ENCODE peak calls at places on chromosomes 6 and 20, in eight cellular contexts. One of them, this sample, is unnamed.

GRCh38 chr20:57090590-57091560 is 175.6 kb downstream of the BMP7 start:
- DNase-seq in activated CD4-positive, alpha-beta T cell treated with anti-CD3 and anti-CD28 coated beads, Interleukin-2, amount 50 U/mL, for 24 hours: no peak
- DNase-seq in cardiac septum: no peak
- DNase-seq in left ventricle myocardium inferior: no peak
- DNase-seq in Daoy: no peak
- DNase-seq in CD8-positive, alpha-beta T cell: no peak
- DNase-seq in cardiac fibroblast: no peak
- DNase-seq in SJSA1: no peak
- DNase-seq in this sample: no peak

GRCh38 chr20:1392693-1393506 is at the start of gene FKBP1A:
- DNase-seq in activated CD4-positive, alpha-beta T cell treated with anti-CD3 and anti-CD28 coated beads, Interleukin-2, amount 50 U/mL, for 24 hours: peak; percentile 82
- DNase-seq in cardiac septum: peak; percentile 94
- DNase-seq in left ventricle myocardium inferior: peak; percentile 91
- DNase-seq in Daoy: peak; percentile 93
- DNase-seq in CD8-positive, alpha-beta T cell: peak; percentile 92
- DNase-seq in cardiac fibroblast: peak; percentile 94
- DNase-seq in SJSA1: peak; percentile 91
- DNase-seq in this sample: peak; percentile 93

GRCh38 chr20:57693002-57693582 is 16.7 kb downstream of the PMEPA1 start:
- DNase-seq in activated CD4-positive, alpha-beta T cell treated with anti-CD3 and anti-CD28 coated beads, Interleukin-2, amount 50 U/mL, for 24 hours: no peak
- DNase-seq in cardiac septum: no peak
- DNase-seq in left ventricle myocardium inferior: no peak
- DNase-seq in Daoy: peak; percentile 91
- DNase-seq in CD8-positive, alpha-beta T cell: no peak
- DNase-seq in cardiac fibroblast: no peak
- DNase-seq in SJSA1: no peak
- DNase-seq in this sample: peak; percentile 99

GRCh38 chr6:107128577-107128976 is 13.3 kb upstream of the BEND3 start:
- DNase-seq in activated CD4-positive, alpha-beta T cell treated with anti-CD3 and anti-CD28 coated beads, Interleukin-2, amount 50 U/mL, for 24 hours: no peak
- DNase-seq in cardiac septum: no peak
- DNase-seq in left ventricle myocardium inferior: no peak
- DNase-seq in Daoy: no peak
- DNase-seq in CD8-positive, alpha-beta T cell: no peak
- DNase-seq in cardiac fibroblast: peak; percentile 20
- DNase-seq in SJSA1: no peak
- DNase-seq in this sample: no peak

GRCh38 chr6:29647927-29648642 is 8.8 kb upstream of the MOG start:
- DNase-seq in activated CD4-positive, alpha-beta T cell treated with anti-CD3 and anti-CD28 coated beads, Interleukin-2, amount 50 U/mL, for 24 hours: no peak
- DNase-seq in cardiac septum: no peak
- DNase-seq in left ventricle myocardium inferior: no peak
- DNase-seq in Daoy: no peak
- DNase-seq in CD8-positive, alpha-beta T cell: no peak
- DNase-seq in cardiac fibroblast: peak; percentile 59
- DNase-seq in SJSA1: no peak
- DNase-seq in this sample: no peak

GRCh38 chr6:26251354-26252081 is 113.5 kb upstream of the BTN3A2 start:
- DNase-seq in activated CD4-positive, alpha-beta T cell treated with anti-CD3 and anti-CD28 coated beads, Interleukin-2, amount 50 U/mL, for 24 hours: peak; percentile 46
- DNase-seq in cardiac septum: peak; percentile 77
- DNase-seq in left ventricle myocardium inferior: peak; percentile 17
- DNase-seq in Daoy: peak; percentile 40
- DNase-seq in CD8-positive, alpha-beta T cell: peak; percentile 49
- DNase-seq in cardiac fibroblast: peak; percentile 95
- DNase-seq in SJSA1: peak; percentile 77
- DNase-seq in this sample: peak; percentile 91

GRCh38 chr6:135722182-135722581 is 129.3 kb upstream of the PDE7B start:
- DNase-seq in activated CD4-positive, alpha-beta T cell treated with anti-CD3 and anti-CD28 coated beads, Interleukin-2, amount 50 U/mL, for 24 hours: no peak
- DNase-seq in cardiac septum: no peak
- DNase-seq in left ventricle myocardium inferior: no peak
- DNase-seq in Daoy: no peak
- DNase-seq in CD8-positive, alpha-beta T cell: no peak
- DNase-seq in cardiac fibroblast: no peak
- DNase-seq in SJSA1: no peak
- DNase-seq in this sample: no peak

GRCh38 chr6:32944265-32944664 is 3.4 kb upstream of the HLA-DMB start:
- DNase-seq in activated CD4-positive, alpha-beta T cell treated with anti-CD3 and anti-CD28 coated beads, Interleukin-2, amount 50 U/mL, for 24 hours: no peak
- DNase-seq in cardiac septum: no peak
- DNase-seq in left ventricle myocardium inferior: no peak
- DNase-seq in Daoy: no peak
- DNase-seq in CD8-positive, alpha-beta T cell: peak; percentile 33
- DNase-seq in cardiac fibroblast: no peak
- DNase-seq in SJSA1: no peak
- DNase-seq in this sample: no peak

GRCh38 chr6:166957087-166957804 is 896 bp upstream of the RNASET2 start:
- DNase-seq in activated CD4-positive, alpha-beta T cell treated with anti-CD3 and anti-CD28 coated beads, Interleukin-2, amount 50 U/mL, for 24 hours: no peak
- DNase-seq in cardiac septum: peak; percentile 86
- DNase-seq in left ventricle myocardium inferior: peak; percentile 66
- DNase-seq in Daoy: no peak
- DNase-seq in CD8-positive, alpha-beta T cell: peak; percentile 65
- DNase-seq in cardiac fibroblast: no peak
- DNase-seq in SJSA1: no peak
- DNase-seq in this sample: no peak

GRCh38 chr6:16230953-16231352 is 7.4 kb upstream of the GMPR start:
- DNase-seq in activated CD4-positive, alpha-beta T cell treated with anti-CD3 and anti-CD28 coated beads, Interleukin-2, amount 50 U/mL, for 24 hours: no peak
- DNase-seq in cardiac septum: no peak
- DNase-seq in left ventricle myocardium inferior: no peak
- DNase-seq in Daoy: no peak
- DNase-seq in CD8-positive, alpha-beta T cell: no peak
- DNase-seq in cardiac fibroblast: no peak
- DNase-seq in SJSA1: no peak
- DNase-seq in this sample: no peak

GRCh38 chr6:42315991-42316378 is 98.3 kb upstream of the MRPS10 start:
- DNase-seq in activated CD4-positive, alpha-beta T cell treated with anti-CD3 and anti-CD28 coated beads, Interleukin-2, amount 50 U/mL, for 24 hours: no peak
- DNase-seq in cardiac septum: no peak
- DNase-seq in left ventricle myocardium inferior: no peak
- DNase-seq in Daoy: peak; percentile 98
- DNase-seq in CD8-positive, alpha-beta T cell: no peak
- DNase-seq in cardiac fibroblast: peak; percentile 88
- DNase-seq in SJSA1: peak; percentile 98
- DNase-seq in this sample: peak; percentile 97

GRCh38 chr6:109428889-109429477 is 11.4 kb downstream of the PPIL6 start:
- DNase-seq in activated CD4-positive, alpha-beta T cell treated with anti-CD3 and anti-CD28 coated beads, Interleukin-2, amount 50 U/mL, for 24 hours: no peak
- DNase-seq in cardiac septum: no peak
- DNase-seq in left ventricle myocardium inferior: no peak
- DNase-seq in Daoy: no peak
- DNase-seq in CD8-positive, alpha-beta T cell: no peak
- DNase-seq in cardiac fibroblast: peak; percentile 90
- DNase-seq in SJSA1: no peak
- DNase-seq in this sample: no peak

GRCh38 chr6:46357591-46357990 is 133.7 kb downstream of the RCAN2 start:
- DNase-seq in activated CD4-positive, alpha-beta T cell treated with anti-CD3 and anti-CD28 coated beads, Interleukin-2, amount 50 U/mL, for 24 hours: no peak
- DNase-seq in cardiac septum: no peak
- DNase-seq in left ventricle myocardium inferior: no peak
- DNase-seq in Daoy: no peak
- DNase-seq in CD8-positive, alpha-beta T cell: no peak
- DNase-seq in cardiac fibroblast: no peak
- DNase-seq in SJSA1: no peak
- DNase-seq in this sample: no peak

GRCh38 chr6:35014786-35015185 is 125.7 kb downstream of the ANKS1A start:
- DNase-seq in activated CD4-positive, alpha-beta T cell treated with anti-CD3 and anti-CD28 coated beads, Interleukin-2, amount 50 U/mL, for 24 hours: no peak
- DNase-seq in cardiac septum: no peak
- DNase-seq in left ventricle myocardium inferior: no peak
- DNase-seq in Daoy: peak; percentile 37
- DNase-seq in CD8-positive, alpha-beta T cell: no peak
- DNase-seq in cardiac fibroblast: peak; percentile 28
- DNase-seq in SJSA1: no peak
- DNase-seq in this sample: no peak

GRCh38 chr6:3324262-3324942 is 65.7 kb downstream of the PSMG4 start:
- DNase-seq in activated CD4-positive, alpha-beta T cell treated with anti-CD3 and anti-CD28 coated beads, Interleukin-2, amount 50 U/mL, for 24 hours: no peak
- DNase-seq in cardiac septum: peak; percentile 77
- DNase-seq in left ventricle myocardium inferior: no peak
- DNase-seq in Daoy: peak; percentile 96
- DNase-seq in CD8-positive, alpha-beta T cell: no peak
- DNase-seq in cardiac fibroblast: peak; percentile 81
- DNase-seq in SJSA1: peak; percentile 99
- DNase-seq in this sample: no peak

GRCh38 chr6:51339728-51340127 is 521.1 kb downstream of the TFAP2B start:
- DNase-seq in activated CD4-positive, alpha-beta T cell treated with anti-CD3 and anti-CD28 coated beads, Interleukin-2, amount 50 U/mL, for 24 hours: no peak
- DNase-seq in cardiac septum: no peak
- DNase-seq in left ventricle myocardium inferior: no peak
- DNase-seq in Daoy: peak; percentile 3
- DNase-seq in CD8-positive, alpha-beta T cell: no peak
- DNase-seq in cardiac fibroblast: no peak
- DNase-seq in SJSA1: no peak
- DNase-seq in this sample: peak; percentile 79

GRCh38 chr20:53023717-53024116 is 51.6 kb downstream of the TSHZ2 start:
- DNase-seq in activated CD4-positive, alpha-beta T cell treated with anti-CD3 and anti-CD28 coated beads, Interleukin-2, amount 50 U/mL, for 24 hours: no peak
- DNase-seq in cardiac septum: no peak
- DNase-seq in left ventricle myocardium inferior: no peak
- DNase-seq in Daoy: peak; percentile 3
- DNase-seq in CD8-positive, alpha-beta T cell: no peak
- DNase-seq in cardiac fibroblast: no peak
- DNase-seq in SJSA1: no peak
- DNase-seq in this sample: no peak

GRCh38 chr6:37495199-37495913 is 4.3 kb downstream of the CCDC167 start:
- DNase-seq in activated CD4-positive, alpha-beta T cell treated with anti-CD3 and anti-CD28 coated beads, Interleukin-2, amount 50 U/mL, for 24 hours: no peak
- DNase-seq in cardiac septum: no peak
- DNase-seq in left ventricle myocardium inferior: no peak
- DNase-seq in Daoy: no peak
- DNase-seq in CD8-positive, alpha-beta T cell: no peak
- DNase-seq in cardiac fibroblast: no peak
- DNase-seq in SJSA1: no peak
- DNase-seq in this sample: no peak

GRCh38 chr6:43093361-43094289 is 17.5 kb downstream of the PTK7 start:
- DNase-seq in activated CD4-positive, alpha-beta T cell treated with anti-CD3 and anti-CD28 coated beads, Interleukin-2, amount 50 U/mL, for 24 hours: no peak
- DNase-seq in cardiac septum: no peak
- DNase-seq in left ventricle myocardium inferior: no peak
- DNase-seq in Daoy: peak; percentile 71
- DNase-seq in CD8-positive, alpha-beta T cell: no peak
- DNase-seq in cardiac fibroblast: peak; percentile 64
- DNase-seq in SJSA1: peak; percentile 67
- DNase-seq in this sample: peak; percentile 59

GRCh38 chr6:14464049-14464448 is 346.5 kb downstream of the CD83 start:
- DNase-seq in activated CD4-positive, alpha-beta T cell treated with anti-CD3 and anti-CD28 coated beads, Interleukin-2, amount 50 U/mL, for 24 hours: no peak
- DNase-seq in cardiac septum: no peak
- DNase-seq in left ventricle myocardium inferior: no peak
- DNase-seq in Daoy: no peak
- DNase-seq in CD8-positive, alpha-beta T cell: no peak
- DNase-seq in cardiac fibroblast: peak; percentile 67
- DNase-seq in SJSA1: no peak
- DNase-seq in this sample: peak; percentile 37

GRCh38 chr20:15768370-15768741 is 804.9 kb downstream of the KIF16B start:
- DNase-seq in activated CD4-positive, alpha-beta T cell treated with anti-CD3 and anti-CD28 coated beads, Interleukin-2, amount 50 U/mL, for 24 hours: no peak
- DNase-seq in cardiac septum: no peak
- DNase-seq in left ventricle myocardium inferior: no peak
- DNase-seq in Daoy: no peak
- DNase-seq in CD8-positive, alpha-beta T cell: no peak
- DNase-seq in cardiac fibroblast: no peak
- DNase-seq in SJSA1: no peak
- DNase-seq in this sample: no peak

GRCh38 chr6:1659816-1660215 is 50.1 kb downstream of the FOXC1 start:
- DNase-seq in activated CD4-positive, alpha-beta T cell treated with anti-CD3 and anti-CD28 coated beads, Interleukin-2, amount 50 U/mL, for 24 hours: no peak
- DNase-seq in cardiac septum: no peak
- DNase-seq in left ventricle myocardium inferior: no peak
- DNase-seq in Daoy: no peak
- DNase-seq in CD8-positive, alpha-beta T cell: no peak
- DNase-seq in cardiac fibroblast: no peak
- DNase-seq in SJSA1: no peak
- DNase-seq in this sample: no peak

GRCh38 chr6:35299674-35300073 is 2.1 kb downstream of the DEF6 start:
- DNase-seq in activated CD4-positive, alpha-beta T cell treated with anti-CD3 and anti-CD28 coated beads, Interleukin-2, amount 50 U/mL, for 24 hours: no peak
- DNase-seq in cardiac septum: peak; percentile 78
- DNase-seq in left ventricle myocardium inferior: peak; percentile 39
- DNase-seq in Daoy: no peak
- DNase-seq in CD8-positive, alpha-beta T cell: peak; percentile 43
- DNase-seq in cardiac fibroblast: no peak
- DNase-seq in SJSA1: no peak
- DNase-seq in this sample: no peak

GRCh38 chr20:44187054-44187762 is at the start of gene JPH2:
- DNase-seq in activated CD4-positive, alpha-beta T cell treated with anti-CD3 and anti-CD28 coated beads, Interleukin-2, amount 50 U/mL, for 24 hours: no peak
- DNase-seq in cardiac septum: peak; percentile 89
- DNase-seq in left ventricle myocardium inferior: peak; percentile 76
- DNase-seq in Daoy: peak; percentile 90
- DNase-seq in CD8-positive, alpha-beta T cell: no peak
- DNase-seq in cardiac fibroblast: peak; percentile 59
- DNase-seq in SJSA1: peak; percentile 95
- DNase-seq in this sample: peak; percentile 98

GRCh38 chr6:42727627-42728026 is 5.2 kb upstream of the PRPH2 start:
- DNase-seq in activated CD4-positive, alpha-beta T cell treated with anti-CD3 and anti-CD28 coated beads, Interleukin-2, amount 50 U/mL, for 24 hours: no peak
- DNase-seq in cardiac septum: no peak
- DNase-seq in left ventricle myocardium inferior: no peak
- DNase-seq in Daoy: no peak
- DNase-seq in CD8-positive, alpha-beta T cell: no peak
- DNase-seq in cardiac fibroblast: no peak
- DNase-seq in SJSA1: no peak
- DNase-seq in this sample: no peak

GRCh38 chr6:83057705-83058321 is 7.8 kb downstream of the UBE3D start:
- DNase-seq in activated CD4-positive, alpha-beta T cell treated with anti-CD3 and anti-CD28 coated beads, Interleukin-2, amount 50 U/mL, for 24 hours: no peak
- DNase-seq in cardiac septum: no peak
- DNase-seq in left ventricle myocardium inferior: no peak
- DNase-seq in Daoy: peak; percentile 54
- DNase-seq in CD8-positive, alpha-beta T cell: no peak
- DNase-seq in cardiac fibroblast: peak; percentile 68
- DNase-seq in SJSA1: peak; percentile 39
- DNase-seq in this sample: peak; percentile 73

GRCh38 chr6:139135578-139136545 is 982 bp downstream of the HECA start:
- DNase-seq in activated CD4-positive, alpha-beta T cell treated with anti-CD3 and anti-CD28 coated beads, Interleukin-2, amount 50 U/mL, for 24 hours: no peak
- DNase-seq in cardiac septum: peak; percentile 92
- DNase-seq in left ventricle myocardium inferior: peak; percentile 78
- DNase-seq in Daoy: peak; percentile 49
- DNase-seq in CD8-positive, alpha-beta T cell: peak; percentile 62
- DNase-seq in cardiac fibroblast: no peak
- DNase-seq in SJSA1: peak; percentile 57
- DNase-seq in this sample: peak; percentile 58

GRCh38 chr6:167706313-167707109 is 120.2 kb upstream of the AFDN start:
- DNase-seq in activated CD4-positive, alpha-beta T cell treated with anti-CD3 and anti-CD28 coated beads, Interleukin-2, amount 50 U/mL, for 24 hours: peak; percentile 22
- DNase-seq in cardiac septum: no peak
- DNase-seq in left ventricle myocardium inferior: no peak
- DNase-seq in Daoy: peak; percentile 16
- DNase-seq in CD8-positive, alpha-beta T cell: peak; percentile 58
- DNase-seq in cardiac fibroblast: no peak
- DNase-seq in SJSA1: no peak
- DNase-seq in this sample: peak; percentile 48

GRCh38 chr20:57809661-57810172 is 99.9 kb upstream of the PMEPA1 start:
- DNase-seq in activated CD4-positive, alpha-beta T cell treated with anti-CD3 and anti-CD28 coated beads, Interleukin-2, amount 50 U/mL, for 24 hours: no peak
- DNase-seq in cardiac septum: no peak
- DNase-seq in left ventricle myocardium inferior: peak; percentile 58
- DNase-seq in Daoy: no peak
- DNase-seq in CD8-positive, alpha-beta T cell: no peak
- DNase-seq in cardiac fibroblast: no peak
- DNase-seq in SJSA1: no peak
- DNase-seq in this sample: peak; percentile 89

GRCh38 chr20:46767127-46767761 is 57.8 kb downstream of the SLC2A10 start:
- DNase-seq in activated CD4-positive, alpha-beta T cell treated with anti-CD3 and anti-CD28 coated beads, Interleukin-2, amount 50 U/mL, for 24 hours: no peak
- DNase-seq in cardiac septum: no peak
- DNase-seq in left ventricle myocardium inferior: no peak
- DNase-seq in Daoy: peak; percentile 41
- DNase-seq in CD8-positive, alpha-beta T cell: no peak
- DNase-seq in cardiac fibroblast: peak; percentile 33
- DNase-seq in SJSA1: peak; percentile 20
- DNase-seq in this sample: no peak

GRCh38 chr6:12022903-12023522 is 10.9 kb downstream of the HIVEP1 start:
- DNase-seq in activated CD4-positive, alpha-beta T cell treated with anti-CD3 and anti-CD28 coated beads, Interleukin-2, amount 50 U/mL, for 24 hours: no peak
- DNase-seq in cardiac septum: no peak
- DNase-seq in left ventricle myocardium inferior: no peak
- DNase-seq in Daoy: no peak
- DNase-seq in CD8-positive, alpha-beta T cell: no peak
- DNase-seq in cardiac fibroblast: no peak
- DNase-seq in SJSA1: no peak
- DNase-seq in this sample: no peak

GRCh38 chr6:90233994-90234393 is 62.6 kb downstream of the BACH2 start:
- DNase-seq in activated CD4-positive, alpha-beta T cell treated with anti-CD3 and anti-CD28 coated beads, Interleukin-2, amount 50 U/mL, for 24 hours: no peak
- DNase-seq in cardiac septum: no peak
- DNase-seq in left ventricle myocardium inferior: no peak
- DNase-seq in Daoy: no peak
- DNase-seq in CD8-positive, alpha-beta T cell: peak; percentile 87
- DNase-seq in cardiac fibroblast: no peak
- DNase-seq in SJSA1: no peak
- DNase-seq in this sample: no peak

GRCh38 chr20:49539481-49540231 is 28.3 kb downstream of the PTGIS start:
- DNase-seq in activated CD4-positive, alpha-beta T cell treated with anti-CD3 and anti-CD28 coated beads, Interleukin-2, amount 50 U/mL, for 24 hours: no peak
- DNase-seq in cardiac septum: no peak
- DNase-seq in left ventricle myocardium inferior: no peak
- DNase-seq in Daoy: no peak
- DNase-seq in CD8-positive, alpha-beta T cell: no peak
- DNase-seq in cardiac fibroblast: no peak
- DNase-seq in SJSA1: no peak
- DNase-seq in this sample: no peak

GRCh38 chr20:32521780-32522524 is 63.2 kb downstream of the NOL4L start:
- DNase-seq in activated CD4-positive, alpha-beta T cell treated with anti-CD3 and anti-CD28 coated beads, Interleukin-2, amount 50 U/mL, for 24 hours: peak; percentile 55
- DNase-seq in cardiac septum: no peak
- DNase-seq in left ventricle myocardium inferior: peak; percentile 49
- DNase-seq in Daoy: peak; percentile 71
- DNase-seq in CD8-positive, alpha-beta T cell: peak; percentile 68
- DNase-seq in cardiac fibroblast: peak; percentile 71
- DNase-seq in SJSA1: peak; percentile 55
- DNase-seq in this sample: peak; percentile 92